ENCODE peak calls at places on chromosome 11, in five cellular contexts. D is IMR-90, P is vagina, A is left ventricle myocardium inferior, Y is upper lobe of left lung. V is an unnamed sample.

GRCh38 chr11:19868871-19869270 is 156.2 kb downstream of the NAV2 start:
- DNase-seq in D (peak), P (no peak), A (no peak), Y (no peak), V (peak)

GRCh38 chr11:111148953-111149352 is 96.6 kb upstream of the POU2AF2 start:
- DNase-seq in P (no peak), Y (no peak), D (peak), A (no peak), V (peak)

GRCh38 chr11:45301537-45302246 is 15.6 kb upstream of the SYT13 start:
- DNase-seq in D (no peak), Y (no peak), P (peak), A (no peak), V (no peak)

GRCh38 chr11:88604255-88604654 is 266.7 kb upstream of the CTSC start:
- DNase-seq in P (no peak), A (no peak), D (peak), Y (no peak), V (peak)

GRCh38 chr11:43951231-43951630 is 8.8 kb downstream of the C11orf96 start:
- DNase-seq in D (no peak), Y (no peak), A (no peak), P (no peak), V (no peak)

GRCh38 chr11:121106812-121107211 is 5.8 kb downstream of the TECTA start:
- DNase-seq in D (no peak), Y (no peak), A (no peak), P (no peak), V (no peak)

GRCh38 chr11:34492806-34493414 is 20.7 kb downstream of the ELF5 start:
- DNase-seq in D (peak), Y (no peak), P (no peak), A (no peak), V (peak)

GRCh38 chr11:96134622-96135021 is 208.4 kb downstream of the MAML2 start:
- DNase-seq in D (peak), P (no peak), A (no peak), Y (no peak), V (peak)

GRCh38 chr11:43384393-43384792 is 25.7 kb downstream of the TTC17 start:
- DNase-seq in D (no peak), Y (no peak), A (no peak), P (no peak), V (no peak)

GRCh38 chr11:84780689-84781293 is 846.4 kb downstream of the DLG2 start:
- DNase-seq in Y (no peak), A (no peak), D (peak), P (no peak), V (peak)

GRCh38 chr11:66743271-66743968 is 14.4 kb upstream of the SPTBN2 start:
- DNase-seq in Y (no peak), D (no peak), P (no peak), A (no peak), V (no peak)

GRCh38 chr11:2298131-2298794 is 3.5 kb downstream of the C11orf21 start:
- DNase-seq in D (no peak), A (no peak), P (peak), Y (peak), V (no peak)

GRCh38 chr11:75330279-75330678 is 21.2 kb downstream of the ARRB1 start:
- DNase-seq in P (no peak), A (no peak), D (peak), Y (no peak), V (no peak)

GRCh38 chr11:118929496-118930151 is 3.9 kb upstream of the BCL9L start:
- DNase-seq in P (no peak), A (peak), Y (peak), D (peak), V (peak)

GRCh38 chr11:122440783-122441701 is 214.5 kb upstream of the UBASH3B start:
- DNase-seq in D (no peak), A (peak), P (no peak), Y (peak), V (peak)

GRCh38 chr11:2736577-2737225 is 36.9 kb upstream of the KCNQ1OT1 start:
- DNase-seq in Y (peak), A (no peak), D (no peak), P (no peak), V (no peak)

GRCh38 chr11:128908391-128909246 is 17.5 kb downstream of the KCNJ5 start:
- DNase-seq in Y (no peak), D (peak), P (no peak), A (peak), V (peak)

GRCh38 chr11:57662893-57663292 is 5.0 kb upstream of the ZDHHC5 start:
- DNase-seq in D (no peak), Y (no peak), P (no peak), A (no peak), V (no peak)

GRCh38 chr11:69352181-69352580 is 58.2 kb downstream of the MYEOV start:
- DNase-seq in D (no peak), Y (no peak), A (no peak), P (no peak), V (no peak)

GRCh38 chr11:67543585-67543984 is 20.3 kb upstream of the CABP2 start:
- DNase-seq in D (no peak), P (no peak), Y (no peak), A (no peak), V (no peak)

GRCh38 chr11:35763301-35763700 is 100.7 kb downstream of the TRIM44 start:
- DNase-seq in P (no peak), Y (no peak), D (no peak), A (no peak), V (no peak)

GRCh38 chr11:94675239-94675638 is 92.9 kb upstream of the AMOTL1 start:
- DNase-seq in P (no peak), Y (no peak), A (no peak), D (no peak), V (no peak)

GRCh38 chr11:77361184-77361583 is 59.7 kb upstream of the GDPD4 start:
- DNase-seq in P (no peak), Y (no peak), D (peak), A (no peak), V (peak)

GRCh38 chr11:217704-218103 is 10.2 kb downstream of the RIC8A start:
- DNase-seq in Y (no peak), D (no peak), P (no peak), A (no peak), V (no peak)

GRCh38 chr11:43543313-43543712 is 137.2 kb upstream of the HSD17B12 start:
- DNase-seq in P (no peak), A (no peak), D (no peak), Y (no peak), V (no peak)

GRCh38 chr11:1235615-1236315 is 12.9 kb downstream of the MUC5B start:
- DNase-seq in A (peak), D (no peak), Y (no peak), P (no peak), V (no peak)

GRCh38 chr11:35947437-35947836 is 3.6 kb downstream of the LDLRAD3 start:
- DNase-seq in A (no peak), Y (no peak), P (no peak), D (no peak), V (no peak)

GRCh38 chr11:46285594-46286033 is 8.2 kb downstream of the CREB3L1 start:
- DNase-seq in A (peak), P (no peak), D (peak), Y (no peak), V (peak)

GRCh38 chr11:1549355-1550330 is 22.4 kb downstream of the DUSP8 start:
- DNase-seq in Y (peak), P (no peak), A (no peak), D (no peak), V (no peak)

GRCh38 chr11:31764186-31764730 is 46.9 kb downstream of the PAX6 start:
- DNase-seq in Y (no peak), P (no peak), A (no peak), D (no peak), V (no peak)

GRCh38 chr11:66725646-66726045 is 3.4 kb downstream of the SPTBN2 start:
- DNase-seq in P (no peak), D (peak), Y (no peak), A (no peak), V (peak)

GRCh38 chr11:82843057-82843795 is 57.0 kb downstream of the PRCP start:
- DNase-seq in D (no peak), A (no peak), P (no peak), Y (no peak), V (no peak)

GRCh38 chr11:15720460-15720859 is 605.7 kb downstream of the INSC start:
- DNase-seq in D (peak), Y (no peak), P (no peak), A (no peak), V (peak)

GRCh38 chr11:16946477-16947282 is 67.5 kb downstream of the PLEKHA7 start:
- DNase-seq in P (no peak), A (no peak), D (no peak), Y (no peak), V (no peak)

GRCh38 chr11:9606799-9607510 is 33.5 kb downstream of the WEE1 start:
- DNase-seq in P (no peak), A (no peak), Y (no peak), D (no peak), V (no peak)

GRCh38 chr11:63916837-63917684 is at the start of gene RCOR2:
- DNase-seq in P (no peak), A (peak), Y (peak), D (peak), V (peak)

DNA sequence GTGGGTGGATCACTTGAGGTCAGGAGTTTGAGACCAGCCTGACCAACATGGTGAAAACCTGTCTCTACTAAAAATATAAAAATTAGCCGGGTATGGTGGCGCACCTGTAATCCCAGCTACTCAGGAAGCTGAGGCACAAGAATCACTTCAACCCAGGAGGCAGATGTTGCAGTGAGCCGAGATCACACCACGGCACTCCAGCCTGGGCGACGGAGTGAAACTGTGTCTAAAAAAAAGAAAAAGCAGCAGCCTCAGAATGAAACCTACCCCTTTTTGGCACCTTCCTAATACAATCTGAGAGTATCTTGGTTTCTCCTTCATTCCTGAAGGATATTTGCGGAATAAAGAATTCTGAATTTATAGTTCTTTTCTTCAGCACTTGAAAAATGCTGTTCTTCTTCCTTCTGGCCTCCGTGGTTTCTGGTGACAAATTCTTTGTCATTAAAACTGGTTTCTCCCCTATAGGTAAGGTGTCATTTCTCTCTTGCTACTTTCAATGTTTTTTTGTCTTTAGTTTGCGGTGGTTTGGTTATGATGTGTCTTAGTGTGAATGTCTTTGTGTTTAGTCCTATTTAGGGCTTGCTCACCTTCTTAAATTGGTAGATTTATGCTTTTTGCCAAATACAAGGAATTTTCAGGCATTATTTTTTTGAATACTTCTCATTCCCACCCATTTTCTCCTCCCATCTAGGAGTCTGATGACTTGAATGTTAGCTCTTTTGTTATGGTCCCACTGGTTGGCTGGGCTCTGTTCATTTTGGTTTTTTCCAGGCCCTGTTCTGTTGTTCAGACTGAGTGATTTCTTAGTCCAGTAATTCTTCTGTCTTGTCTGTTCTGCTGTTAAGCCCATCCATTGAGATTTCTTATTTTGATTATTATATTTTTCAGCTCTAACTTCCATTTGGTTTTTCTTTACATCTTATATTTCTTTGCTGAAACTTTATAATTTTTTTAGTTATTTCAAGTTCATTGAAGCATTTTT is 15.4 kb downstream of the ASRGL1 start:
- DNase-seq in D (no peak), A (no peak), P (no peak), Y (no peak), V (no peak)
- H3K4me3 ChIP-seq in D (no peak), A (no peak), P (no peak), Y (no peak), V (no peak)

GRCh38 chr11:73178092-73178539 is 36.0 kb upstream of the FCHSD2 start:
- DNase-seq in A (peak), D (peak), P (no peak), Y (no peak), V (peak)
- TF ChIP-seq CTCF in A (peak), D (peak), P (peak), Y (peak), V (peak)

GRCh38 chr11:115760921-115761320 is 256.7 kb upstream of the CADM1 start:
- DNase-seq in P (no peak), A (no peak), D (no peak), Y (no peak), V (no peak)

GRCh38 chr11:115758011-115758410 is 253.8 kb upstream of the CADM1 start:
- DNase-seq in P (no peak), A (no peak), D (no peak), Y (no peak), V (no peak)

GRCh38 chr11:115760528-115760837 is 256.3 kb upstream of the CADM1 start:
- DNase-seq in A (no peak), D (no peak), P (no peak), Y (no peak), V (no peak)

GRCh38 chr11:115761348-115761747 is 257.1 kb upstream of the CADM1 start:
- DNase-seq in P (no peak), Y (no peak), A (no peak), D (no peak), V (no peak)

DNA sequence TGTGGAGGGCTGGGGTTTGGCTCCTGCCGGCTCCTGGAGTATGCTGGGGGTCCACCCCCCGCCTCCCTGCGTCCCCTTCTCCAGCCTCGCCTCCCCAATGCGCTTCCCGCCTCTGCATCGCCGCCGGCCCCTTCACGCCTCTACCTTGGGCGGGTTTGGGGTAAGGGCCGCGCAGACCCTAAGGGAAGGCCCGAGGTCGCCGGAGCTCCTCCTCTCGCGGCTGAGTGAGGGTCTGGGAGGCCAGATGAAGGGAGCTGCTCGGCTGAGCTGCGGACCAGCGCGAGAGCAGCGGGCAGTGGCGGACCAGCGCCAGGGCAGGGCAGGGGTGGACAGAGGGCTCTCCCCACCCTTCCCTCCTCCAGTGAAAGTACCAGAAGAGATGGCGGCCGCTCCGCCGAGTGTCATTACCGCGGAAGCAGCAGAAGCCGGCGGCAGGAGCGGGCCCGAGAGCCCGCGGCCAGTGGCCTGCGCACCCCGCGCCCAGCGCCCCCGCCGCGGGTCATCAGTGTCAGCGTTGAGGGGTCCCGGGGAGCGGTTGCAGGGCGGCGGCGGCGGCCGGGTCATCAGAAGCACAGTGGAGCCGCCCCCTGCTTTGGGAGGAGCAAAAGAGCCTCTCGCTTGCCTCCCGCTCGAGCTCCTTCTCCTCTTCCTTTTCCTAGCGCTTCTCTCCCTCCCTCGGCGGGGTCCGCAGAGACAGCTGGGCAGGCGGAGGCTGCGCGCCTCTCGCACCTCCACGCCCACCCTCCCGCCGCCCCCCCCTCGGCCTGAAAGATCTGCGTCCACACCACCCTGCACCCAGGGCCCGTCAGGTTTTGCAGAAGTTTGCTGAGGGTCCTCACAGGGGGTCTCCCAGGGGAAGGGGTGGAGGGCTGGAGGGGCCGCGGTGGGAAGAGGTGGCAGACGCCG is 255.7 kb upstream of the CADM1 start:
- DNase-seq in P (no peak), A (peak), Y (peak), D (no peak), V (no peak)
- H3K4me3 ChIP-seq in P (peak), A (peak), Y (peak), D (peak), V (no peak)

GRCh38 chr11:26278354-26278753 is 53.6 kb upstream of the ANO3 start:
- DNase-seq in D (no peak), Y (no peak), P (no peak), A (no peak), V (no peak)
- TF ChIP-seq CTCF in D (no peak), Y (no peak), P (no peak), A (no peak), V (no peak)

DNA sequence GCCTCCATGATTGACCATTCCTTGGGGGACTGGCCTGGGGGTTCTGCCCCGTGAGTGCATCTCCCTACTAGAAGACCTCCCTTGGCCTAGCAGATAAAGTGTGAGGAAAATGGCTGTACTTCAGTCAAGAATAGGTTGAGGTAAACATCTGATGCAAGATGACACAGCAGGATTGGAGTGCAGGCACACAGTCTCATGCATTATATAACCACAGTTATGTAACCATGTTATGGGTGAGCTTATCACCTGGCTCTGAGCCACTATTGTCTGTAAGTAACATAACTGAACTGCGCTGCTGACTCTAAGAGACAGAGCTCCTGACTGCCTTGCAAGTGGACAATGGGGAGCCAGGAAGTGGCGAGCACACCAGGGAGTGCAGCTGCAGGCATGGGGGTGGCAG is 378.7 kb upstream of the ANO5 start:
- DNase-seq in P (no peak), D (no peak), Y (no peak), A (no peak), V (peak)
- H3K4me3 ChIP-seq in P (no peak), D (no peak), Y (no peak), A (no peak), V (no peak)

DNA sequence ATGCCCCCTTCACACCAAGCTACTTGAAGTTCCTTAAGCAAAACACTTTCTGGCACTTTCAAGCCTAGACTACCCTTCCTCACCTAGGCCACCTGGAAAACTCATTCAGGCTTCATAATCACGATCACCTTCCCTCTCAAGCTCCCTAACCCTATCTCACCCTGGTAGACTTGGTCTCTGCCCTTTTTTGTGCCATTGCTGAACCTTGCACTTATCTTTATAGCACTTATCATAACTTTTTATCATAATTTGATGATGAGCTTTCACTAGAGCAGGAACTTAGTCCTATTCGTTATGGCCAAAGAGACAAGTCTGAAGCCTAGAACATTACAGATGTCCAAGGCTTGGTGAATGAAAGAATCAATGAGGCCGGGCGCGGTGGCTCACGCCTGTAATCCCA is 5.5 kb downstream of the SLC35F2 start:
- DNase-seq in P (no peak), D (no peak), A (no peak), Y (no peak), V (no peak)
- TF ChIP-seq CTCF in P (no peak), D (no peak), A (no peak), Y (no peak), V (no peak)

DNA sequence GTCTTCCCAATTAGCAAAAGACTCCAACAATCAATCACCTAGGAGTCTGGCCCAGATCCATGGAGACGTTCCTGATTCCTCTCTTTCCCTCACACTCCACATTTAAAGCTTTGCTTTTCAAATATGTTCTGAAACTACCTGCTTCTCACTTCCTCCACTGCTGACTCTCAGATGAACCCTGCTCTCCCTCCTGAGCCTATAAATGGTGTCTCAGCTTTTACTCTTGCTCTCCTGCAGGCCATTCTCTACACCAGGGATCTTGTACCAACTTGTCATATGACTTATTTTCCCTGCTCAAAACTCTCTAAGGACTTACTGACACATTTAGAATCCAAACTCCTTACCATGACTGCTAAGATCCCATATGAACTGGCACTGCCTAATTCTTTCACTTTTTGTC is 138.4 kb upstream of the DDI1 start:
- DNase-seq in A (no peak), Y (no peak), P (no peak), D (no peak), V (no peak)
- H3K4me3 ChIP-seq in A (no peak), Y (no peak), P (no peak), D (no peak), V (no peak)